ENCODE peak calls at places on chromosome 7, in seven cellular contexts. U is GM03348, Q is HCT116, O is skeletal muscle cell, Z is fibroblast of pulmonary artery, H is T-helper 2 cell, X is cardiac fibroblast. S is an unnamed sample.

GRCh38 chr7:55271661-55272060 is 93.5 kb upstream of the LANCL2 start:
- DNase-seq in U (no peak), Q (no peak), O (no peak), Z (no peak), H (no peak), X (no peak), S (no peak)

GRCh38 chr7:159040912-159041711 is 103.6 kb downstream of the VIPR2 start:
- DNase-seq in U (no peak), Q (no peak), O (no peak), Z (no peak), H (no peak), X (no peak), S (peak)

GRCh38 chr7:91310829-91311460 is 46.7 kb downstream of the FZD1 start:
- DNase-seq in U (no peak), Q (no peak), O (peak), Z (peak), H (no peak), X (peak), S (no peak)

GRCh38 chr7:3995187-3995586 is 686.9 kb upstream of the FOXK1 start:
- DNase-seq in U (no peak), Q (no peak), O (no peak), Z (no peak), H (peak), X (no peak), S (no peak)

GRCh38 chr7:102244601-102245000 is 42.1 kb upstream of the SH2B2 start:
- DNase-seq in U (no peak), Q (no peak), O (no peak), Z (no peak), H (no peak), X (no peak), S (no peak)

GRCh38 chr7:130387628-130388403 is 7.5 kb downstream of the CPA1 start:
- DNase-seq in U (no peak), Q (no peak), O (peak), Z (no peak), H (no peak), X (peak), S (no peak)

GRCh38 chr7:22219036-22219435 is 137.9 kb downstream of the RAPGEF5 start:
- DNase-seq in U (no peak), Q (no peak), O (no peak), Z (peak), H (no peak), X (peak), S (no peak)

GRCh38 chr7:47535704-47536628 is 45.9 kb downstream of the TNS3 start:
- DNase-seq in U (no peak), Q (no peak), O (no peak), Z (no peak), H (no peak), X (no peak), S (no peak)

GRCh38 chr7:18087031-18087686 is 59.5 kb upstream of the PRPS1L1 start:
- DNase-seq in U (no peak), Q (no peak), O (no peak), Z (peak), H (no peak), X (peak), S (no peak)

S was measured in activated CD4-positive, CD25-positive, alpha-beta regulatory T cell treated with anti-CD3 and anti-CD28 coated beads, Interleukin-2, amount 50 U/mL, for 72 hours.